ENCODE peak calls at places on chromosomes 7 and 10, in seven cellular contexts. E is HCT116, A is H1, O is GM12878, S is K562, J is SK-N-SH, M is HepG2. G is an unnamed sample.

GRCh38 chr10:88064608-88065383 is 201.4 kb downstream of the PTEN start:
- DNase-seq in E (no peak), A (no peak), O (peak), S (no peak), J (peak), M (no peak), G (no peak)

GRCh38 chr10:17607603-17608332 is 9.4 kb downstream of the HACD1 start:
- DNase-seq in E (peak), A (no peak), O (no peak), S (peak), J (peak), M (peak), G (no peak)

GRCh38 chr7:65307651-65308299 is 65.9 kb upstream of the ZNF92 start:
- DNase-seq in E (peak), A (peak), O (peak), S (peak), J (peak), M (peak), G (peak)

GRCh38 chr10:613217-613616 is 76.3 kb downstream of the DIP2C start:
- DNase-seq in E (peak), A (no peak), O (no peak), S (no peak), J (no peak), M (no peak), G (no peak)

GRCh38 chr10:8211631-8212030 is 157.1 kb downstream of the GATA3 start:
- DNase-seq in E (no peak), A (no peak), O (no peak), S (no peak), J (no peak), M (no peak), G (no peak)

GRCh38 chr10:50336140-50336539 is 84.8 kb upstream of the ASAH2 start:
- DNase-seq in E (no peak), A (no peak), O (no peak), S (no peak), J (no peak), M (no peak), G (no peak)

GRCh38 chr10:52216852-52217251 is 97.2 kb upstream of the DKK1 start:
- DNase-seq in E (no peak), A (no peak), O (peak), S (no peak), J (peak), M (no peak), G (no peak)

GRCh38 chr10:75137533-75138438 is 26.3 kb downstream of the SAMD8 start:
- DNase-seq in E (peak), A (no peak), O (no peak), S (peak), J (peak), M (no peak), G (no peak)

GRCh38 chr10:11035318-11035920 is 17.7 kb downstream of the CELF2 start:
- DNase-seq in E (no peak), A (no peak), O (no peak), S (no peak), J (no peak), M (no peak), G (peak)

GRCh38 chr7:132345730-132346129 is 230.5 kb downstream of the PLXNA4 start:
- DNase-seq in E (no peak), A (no peak), O (no peak), S (no peak), J (no peak), M (no peak), G (no peak)

GRCh38 chr10:91409069-91409868 is 875 bp upstream of the HECTD2 start:
- DNase-seq in E (no peak), A (no peak), O (no peak), S (peak), J (peak), M (peak), G (no peak)

GRCh38 chr10:73589538-73590126 is 1.5 kb downstream of the USP54 start:
- DNase-seq in E (no peak), A (no peak), O (no peak), S (no peak), J (no peak), M (no peak), G (no peak)

GRCh38 chr10:88289342-88289741 is 293.8 kb downstream of the RNLS start:
- DNase-seq in E (no peak), A (no peak), O (no peak), S (no peak), J (no peak), M (no peak), G (no peak)

GRCh38 chr7:35714407-35714806 is 19.5 kb upstream of the HERPUD2 start:
- DNase-seq in E (no peak), A (no peak), O (no peak), S (no peak), J (no peak), M (no peak), G (no peak)

GRCh38 chr7:1321411-1322239 is 89.0 kb downstream of the UNCX start:
- DNase-seq in E (no peak), A (no peak), O (no peak), S (no peak), J (peak), M (no peak), G (no peak)

GRCh38 chr10:29204119-29204518 is 84.8 kb upstream of the LYZL1 start:
- DNase-seq in E (no peak), A (no peak), O (no peak), S (no peak), J (peak), M (peak), G (peak)

GRCh38 chr10:72276013-72276387 is 2.3 kb downstream of the DDIT4 start:
- DNase-seq in E (peak), A (no peak), O (no peak), S (peak), J (no peak), M (no peak), G (no peak)

GRCh38 chr7:150465414-150465813 is 15.0 kb downstream of the GIMAP8 start:
- DNase-seq in E (no peak), A (no peak), O (no peak), S (no peak), J (no peak), M (no peak), G (no peak)

GRCh38 chr10:3712707-3713106 is 72.3 kb downstream of the KLF6 start:
- DNase-seq in E (no peak), A (no peak), O (no peak), S (no peak), J (no peak), M (no peak), G (no peak)

GRCh38 chr7:99990417-99990816 is 14.6 kb upstream of the AZGP1 start:
- DNase-seq in E (no peak), A (no peak), O (no peak), S (peak), J (no peak), M (no peak), G (no peak)

GRCh38 chr7:29865526-29865925 is 59.2 kb downstream of the WIPF3 start:
- DNase-seq in E (peak), A (no peak), O (no peak), S (no peak), J (no peak), M (peak), G (no peak)

GRCh38 chr7:104926905-104927454 is 87.0 kb upstream of the KMT2E start:
- DNase-seq in E (no peak), A (no peak), O (no peak), S (no peak), J (no peak), M (no peak), G (no peak)

GRCh38 chr7:139023076-139023475 is 12.8 kb downstream of the ZC3HAV1L start:
- DNase-seq in E (no peak), A (no peak), O (no peak), S (no peak), J (no peak), M (no peak), G (no peak)

GRCh38 chr10:112137381-112137987 is 46.1 kb downstream of the GPAM start:
- DNase-seq in E (peak), A (peak), O (no peak), S (peak), J (peak), M (peak), G (peak)

GRCh38 chr7:77439572-77439971 is 23.4 kb upstream of the GSAP start:
- DNase-seq in E (no peak), A (no peak), O (no peak), S (no peak), J (peak), M (peak), G (no peak)
- TF ChIP-seq YY1 in E (no peak), A (no peak), O (no peak), S (no peak), J (no peak), M (no peak), G (no peak)

GRCh38 chr10:79376078-79376628 is 28.9 kb downstream of the PPIF start:
- DNase-seq in E (no peak), A (no peak), O (no peak), S (no peak), J (no peak), M (no peak), G (no peak)
- H3K4me3 ChIP-seq in E (no peak), A (no peak), O (no peak), S (no peak), J (no peak), M (no peak), G (no peak)

DNA sequence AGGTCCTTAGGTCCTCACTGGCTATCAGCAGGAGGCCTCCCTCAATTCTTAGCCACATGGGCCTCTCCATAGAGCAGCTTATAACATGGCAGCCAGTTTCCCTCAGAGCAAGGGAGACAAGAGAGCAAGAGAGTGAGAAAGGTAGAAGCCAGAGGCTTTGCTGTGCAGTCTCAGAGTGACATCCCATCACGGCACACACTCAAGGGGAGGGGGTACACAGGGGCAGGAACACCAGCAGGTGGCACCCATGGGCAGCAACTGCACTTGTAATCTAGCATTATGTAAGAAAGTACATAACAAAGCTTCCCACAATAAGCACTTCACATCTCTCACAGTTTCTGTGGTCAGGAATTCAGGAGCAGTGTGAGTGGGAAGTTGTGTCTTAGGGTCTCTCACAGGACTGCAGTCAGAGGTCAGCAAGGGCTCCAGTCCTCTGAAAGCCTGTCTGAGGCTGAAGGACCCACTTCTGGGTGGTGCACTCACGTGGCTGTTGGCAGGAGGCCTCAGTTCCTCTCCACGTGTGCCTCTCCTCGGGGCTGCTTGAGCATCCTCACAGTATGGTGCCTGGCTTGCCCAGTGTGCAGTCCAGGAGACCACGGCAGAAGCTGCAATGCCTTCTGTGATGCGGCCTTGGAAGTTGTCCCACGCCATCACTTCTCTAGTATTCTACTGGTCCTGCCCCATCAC is 159.4 kb downstream of the OAT start:
- DNase-seq in E (peak), A (no peak), O (no peak), S (no peak), J (peak), M (peak), G (no peak)
- TF ChIP-seq YY1 in E (no peak), A (no peak), O (no peak), S (no peak), J (no peak), M (no peak), G (no peak)

GRCh38 chr7:128914566-128915151 is 4.2 kb upstream of the KCP start:
- DNase-seq in E (no peak), A (no peak), O (no peak), S (no peak), J (peak), M (no peak), G (no peak)
- H3K4me3 ChIP-seq in E (no peak), A (no peak), O (no peak), S (no peak), J (no peak), M (no peak), G (no peak)

GRCh38 chr7:15561840-15562239 is at the start of gene AGMO:
- DNase-seq in E (no peak), A (no peak), O (no peak), S (no peak), J (no peak), M (peak), G (no peak)
- TF ChIP-seq YY1 in E (no peak), A (no peak), O (no peak), S (no peak), J (no peak), M (no peak), G (no peak)

DNA sequence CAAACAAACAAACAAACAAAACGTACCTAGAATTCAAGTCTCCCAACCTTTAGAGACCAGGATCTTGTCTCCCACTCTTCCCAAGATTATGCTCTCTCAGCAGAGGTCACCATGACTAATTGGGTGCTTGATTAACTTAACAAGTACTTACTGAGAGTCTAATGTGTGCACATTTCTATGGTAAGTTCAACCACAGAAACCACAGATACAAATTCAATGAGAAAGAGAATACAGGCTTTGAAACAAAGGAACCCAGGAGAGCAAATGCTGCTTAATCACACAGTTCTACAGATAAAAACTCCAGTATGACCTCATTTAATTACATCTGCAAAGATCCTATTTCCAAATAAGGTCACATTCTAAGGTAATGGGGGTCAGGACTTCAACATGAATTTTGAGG is 142.8 kb downstream of the DNAJC1 start:
- DNase-seq in E (no peak), A (no peak), O (peak), S (no peak), J (no peak), M (no peak), G (no peak)
- H3K4me3 ChIP-seq in E (no peak), A (no peak), O (no peak), S (no peak), J (no peak), M (no peak), G (no peak)